ENCODE peak calls at places on chromosomes 6 and 20, in four cellular contexts. One of them, this sample, is unnamed.

GRCh38 chr6:56959094-56959493 is 4.2 kb downstream of the BEND6 start:
- DNase-seq in psoas muscle: no peak
- DNase-seq in A549: no peak
- DNase-seq in cardiac muscle cell: no peak
- DNase-seq in this sample: no peak

GRCh38 chr6:139161169-139161568 is 26.3 kb downstream of the HECA start:
- DNase-seq in psoas muscle: no peak
- DNase-seq in A549: no peak
- DNase-seq in cardiac muscle cell: no peak
- DNase-seq in this sample: no peak

GRCh38 chr6:36094786-36095496 is 35.4 kb upstream of the MAPK13 start:
- DNase-seq in A549: peak; percentile 55
- DNase-seq in psoas muscle: peak; percentile 90
- DNase-seq in cardiac muscle cell: peak; percentile 85
- DNase-seq in this sample: peak; percentile 89

GRCh38 chr6:83138758-83139157 is 54.3 kb downstream of the PGM3 start:
- DNase-seq in psoas muscle: no peak
- DNase-seq in A549: no peak
- DNase-seq in cardiac muscle cell: no peak
- DNase-seq in this sample: no peak

GRCh38 chr20:63819224-63819917 is 11.7 kb downstream of the ZBTB46 start:
- DNase-seq in psoas muscle: no peak
- DNase-seq in cardiac muscle cell: peak; percentile 42
- DNase-seq in A549: peak; percentile 40
- DNase-seq in this sample: peak; percentile 24

GRCh38 chr6:166575190-166575589 is 11.3 kb downstream of the RAMACL start:
- DNase-seq in cardiac muscle cell: peak; percentile 34
- DNase-seq in A549: no peak
- DNase-seq in psoas muscle: peak; percentile 86
- DNase-seq in this sample: no peak

GRCh38 chr6:106237286-106237685 is 88.3 kb downstream of the ATG5 start:
- DNase-seq in psoas muscle: no peak
- DNase-seq in A549: no peak
- DNase-seq in cardiac muscle cell: no peak
- DNase-seq in this sample: no peak

GRCh38 chr6:91132461-91132860 is 545.6 kb upstream of the MAP3K7 start:
- DNase-seq in A549: no peak
- DNase-seq in psoas muscle: no peak
- DNase-seq in cardiac muscle cell: peak; percentile 43
- DNase-seq in this sample: no peak

GRCh38 chr20:38229376-38230252 is 30.9 kb downstream of the KIAA1755 start:
- DNase-seq in psoas muscle: no peak
- DNase-seq in A549: no peak
- DNase-seq in cardiac muscle cell: peak; percentile 52
- DNase-seq in this sample: no peak

GRCh38 chr6:149545754-149546471 is at the start of gene PPIL4:
- DNase-seq in A549: peak; percentile 41
- DNase-seq in psoas muscle: peak; percentile 99
- DNase-seq in cardiac muscle cell: peak; percentile 98
- DNase-seq in this sample: peak; percentile 97

GRCh38 chr6:166541876-166542579 is 44.5 kb downstream of the RAMACL start:
- DNase-seq in A549: no peak
- DNase-seq in cardiac muscle cell: no peak
- DNase-seq in psoas muscle: no peak
- DNase-seq in this sample: no peak

GRCh38 chr6:124955108-124955851 is 7.0 kb upstream of the RNF217 start:
- DNase-seq in A549: no peak
- DNase-seq in psoas muscle: no peak
- DNase-seq in cardiac muscle cell: peak; percentile 66
- DNase-seq in this sample: no peak

GRCh38 chr6:31655349-31656237 is at the start of gene APOM:
- DNase-seq in cardiac muscle cell: no peak
- DNase-seq in A549: no peak
- DNase-seq in psoas muscle: no peak
- DNase-seq in this sample: no peak

GRCh38 chr20:64212750-64213149 is 42.8 kb upstream of the PCMTD2 start:
- DNase-seq in psoas muscle: peak; percentile 67
- DNase-seq in cardiac muscle cell: peak; percentile 64
- DNase-seq in A549: no peak
- DNase-seq in this sample: peak; percentile 90

GRCh38 chr20:18724077-18724476 is 89.5 kb upstream of the SCP2D1 start:
- DNase-seq in psoas muscle: no peak
- DNase-seq in cardiac muscle cell: no peak
- DNase-seq in A549: no peak
- DNase-seq in this sample: no peak

GRCh38 chr6:39980839-39981580 is 46.7 kb upstream of the MOCS1 start:
- DNase-seq in cardiac muscle cell: peak; percentile 75
- DNase-seq in A549: peak; percentile 33
- DNase-seq in psoas muscle: no peak
- DNase-seq in this sample: peak; percentile 34

GRCh38 chr6:14217728-14218637 is 100.4 kb downstream of the CD83 start:
- DNase-seq in psoas muscle: no peak
- DNase-seq in cardiac muscle cell: no peak
- DNase-seq in A549: no peak
- DNase-seq in this sample: no peak

GRCh38 chr6:161080263-161080970 is 88.8 kb downstream of the MAP3K4 start:
- DNase-seq in cardiac muscle cell: peak; percentile 49
- DNase-seq in A549: no peak
- DNase-seq in psoas muscle: no peak
- DNase-seq in this sample: no peak

GRCh38 chr6:122730775-122731386 is 48.6 kb upstream of the FABP7 start:
- DNase-seq in psoas muscle: no peak
- DNase-seq in A549: no peak
- DNase-seq in cardiac muscle cell: peak; percentile 67
- DNase-seq in this sample: peak; percentile 33

DNA sequence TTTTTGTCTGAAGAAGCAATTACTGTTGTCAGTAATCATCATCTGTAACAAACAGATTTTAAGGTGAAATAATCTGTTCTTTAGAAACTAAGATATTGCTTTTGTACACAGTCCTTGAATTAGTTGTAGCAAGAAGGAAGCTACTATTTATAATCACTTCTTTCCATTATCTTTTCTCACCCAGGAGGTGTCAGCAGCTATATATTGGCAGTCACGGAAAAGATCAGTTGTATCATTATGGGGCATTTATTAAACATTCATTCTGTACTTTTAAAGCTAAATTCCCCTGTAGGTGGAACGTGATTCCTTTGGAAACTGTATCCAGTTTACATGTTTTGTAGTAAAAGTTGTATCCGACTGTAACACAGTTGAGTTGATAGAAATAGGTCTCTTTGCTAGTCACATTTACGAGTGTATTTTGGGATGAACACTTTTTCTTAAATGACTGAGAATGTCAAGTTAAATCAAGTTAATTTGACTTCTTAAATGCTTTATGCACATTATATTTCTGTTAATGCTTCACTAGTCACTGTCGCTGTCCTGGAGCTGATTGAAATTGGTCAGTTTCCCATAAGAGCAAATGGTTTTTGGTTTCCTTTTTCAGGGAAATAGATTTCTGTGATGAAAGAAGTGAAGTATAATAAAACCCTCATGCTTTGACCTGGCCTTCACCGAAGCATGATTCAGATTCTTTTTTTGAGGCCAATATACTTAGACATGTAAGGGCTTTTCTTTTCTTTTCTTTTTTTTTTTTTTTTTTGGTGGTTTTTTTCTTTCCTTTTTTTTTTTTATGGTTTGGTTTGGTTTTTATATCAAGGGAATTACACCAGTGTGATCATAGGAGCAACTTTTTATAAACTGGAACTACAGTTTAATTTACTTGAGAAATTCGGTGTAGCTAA is 5.1 kb downstream of the QKI start:
- DNase-seq in cardiac muscle cell: peak; percentile 39
- DNase-seq in A549: no peak
- DNase-seq in psoas muscle: no peak
- DNase-seq in this sample: no peak
- H3K4me3 ChIP-seq in cardiac muscle cell: peak overlapping the region; percentile 97
- H3K4me3 ChIP-seq in A549: no peak overlapping the region
- H3K4me3 ChIP-seq in psoas muscle: peak overlapping the region; percentile 93
- H3K4me3 ChIP-seq in this sample: no peak overlapping the region

GRCh38 chr20:59693587-59693986 is 89.2 kb downstream of the PHACTR3 start:
- DNase-seq in psoas muscle: no peak
- DNase-seq in cardiac muscle cell: no peak
- DNase-seq in A549: no peak
- DNase-seq in this sample: no peak

GRCh38 chr20:59688999-59689398 is 84.7 kb downstream of the PHACTR3 start:
- DNase-seq in cardiac muscle cell: no peak
- DNase-seq in A549: no peak
- DNase-seq in psoas muscle: no peak
- DNase-seq in this sample: no peak

GRCh38 chr20:59692139-59692538 is 87.8 kb downstream of the PHACTR3 start:
- DNase-seq in cardiac muscle cell: no peak
- DNase-seq in A549: no peak
- DNase-seq in psoas muscle: no peak
- DNase-seq in this sample: no peak

GRCh38 chr20:59690101-59690500 is 85.8 kb downstream of the PHACTR3 start:
- DNase-seq in cardiac muscle cell: no peak
- DNase-seq in A549: no peak
- DNase-seq in psoas muscle: no peak
- DNase-seq in this sample: no peak

GRCh38 chr20:59690976-59691375 is 86.6 kb downstream of the PHACTR3 start:
- DNase-seq in cardiac muscle cell: no peak
- DNase-seq in A549: no peak
- DNase-seq in psoas muscle: no peak
- DNase-seq in this sample: no peak
- H3K9me3 ChIP-seq in cardiac muscle cell: no peaks in the 10 kb centered on the region
- H3K9me3 ChIP-seq in A549: no peaks in the 10 kb centered on the region
- H3K9me3 ChIP-seq in psoas muscle: no peaks in the 10 kb centered on the region
- H3K9me3 ChIP-seq in this sample: no peaks in the 10 kb centered on the region

GRCh38 chr20:44583179-44583578 is 800 bp downstream of the PKIG start:
- DNase-seq in A549: no peak
- DNase-seq in psoas muscle: no peak
- DNase-seq in cardiac muscle cell: no peak
- DNase-seq in this sample: no peak
- H3K4me3 ChIP-seq in A549: no peak overlapping the region
- H3K4me3 ChIP-seq in psoas muscle: peak overlapping the region; percentile 88
- H3K4me3 ChIP-seq in cardiac muscle cell: no peak overlapping the region
- H3K4me3 ChIP-seq in this sample: peak overlapping the region; percentile 50

GRCh38 chr20:40148886-40149285 is 540.1 kb downstream of the MAFB start:
- DNase-seq in cardiac muscle cell: no peak
- DNase-seq in psoas muscle: no peak
- DNase-seq in A549: no peak
- DNase-seq in this sample: peak; percentile 16
- H3K9me3 ChIP-seq in cardiac muscle cell: no peaks in the 10 kb centered on the region
- H3K9me3 ChIP-seq in psoas muscle: no peaks in the 10 kb centered on the region
- H3K9me3 ChIP-seq in A549: no peaks in the 10 kb centered on the region
- H3K9me3 ChIP-seq in this sample: no peaks in the 10 kb centered on the region

GRCh38 chr20:61297491-61297890 is 45.4 kb downstream of the CDH4 start:
- DNase-seq in psoas muscle: no peak
- DNase-seq in A549: no peak
- DNase-seq in cardiac muscle cell: no peak
- DNase-seq in this sample: no peak
- H3K4me3 ChIP-seq in psoas muscle: no peak overlapping the region
- H3K4me3 ChIP-seq in A549: no peak overlapping the region
- H3K4me3 ChIP-seq in cardiac muscle cell: no peak overlapping the region
- H3K4me3 ChIP-seq in this sample: no peak overlapping the region

GRCh38 chr6:303948-304558 is 11.8 kb downstream of the DUSP22 start:
- DNase-seq in psoas muscle: no peak
- DNase-seq in A549: no peak
- DNase-seq in cardiac muscle cell: no peak
- DNase-seq in this sample: no peak
- H3K9me3 ChIP-seq in psoas muscle: no peaks in the 10 kb centered on the region
- H3K9me3 ChIP-seq in A549: no peaks in the 10 kb centered on the region
- H3K9me3 ChIP-seq in cardiac muscle cell: peaks cover 8% of the 10 kb centered on the region
- H3K9me3 ChIP-seq in this sample: no peaks in the 10 kb centered on the region

GRCh38 chr20:43515628-43516027 is 8.1 kb downstream of the L3MBTL1 start:
- DNase-seq in A549: no peak
- DNase-seq in psoas muscle: no peak
- DNase-seq in cardiac muscle cell: no peak
- DNase-seq in this sample: no peak
- H3K4me3 ChIP-seq in A549: no peak overlapping the region
- H3K4me3 ChIP-seq in psoas muscle: no peak overlapping the region
- H3K4me3 ChIP-seq in cardiac muscle cell: peak overlapping the region; percentile 59
- H3K4me3 ChIP-seq in this sample: no peak overlapping the region